ENCODE peak calls at places on chromosomes 7 and 10, in five cellular contexts. N, H, Q, W and P are unnamed samples.

GRCh38 chr7:78172138-78172887 is 373.7 kb downstream of the PHTF2 start:
- DNase-seq in N (no peak), H (no peak), Q (no peak), W (no peak), P (no peak)

GRCh38 chr7:158473238-158473637 is 114.4 kb downstream of the PTPRN2 start:
- DNase-seq in N (no peak), H (no peak), Q (no peak), W (peak), P (no peak)

GRCh38 chr7:139777304-139777890 is 401 bp downstream of the HIPK2 start:
- DNase-seq in N (peak), H (no peak), Q (peak), W (no peak), P (no peak)

GRCh38 chr10:5534880-5535856 is 10.4 kb downstream of the CALML3 start:
- DNase-seq in N (no peak), H (no peak), Q (peak), W (peak), P (no peak)

GRCh38 chr10:21993360-21994001 is 10.0 kb downstream of the DNAJC1 start:
- DNase-seq in N (no peak), H (no peak), Q (peak), W (peak), P (no peak)

GRCh38 chr7:1590476-1590875 is 20.6 kb upstream of the PSMG3 start:
- DNase-seq in N (no peak), H (no peak), Q (no peak), W (no peak), P (no peak)

GRCh38 chr7:158572000-158572828 is 15.4 kb downstream of the PTPRN2 start:
- DNase-seq in N (no peak), H (no peak), Q (peak), W (peak), P (no peak)

GRCh38 chr10:62594093-62594520 is 210.4 kb upstream of the ADO start:
- DNase-seq in N (no peak), H (no peak), Q (peak), W (peak), P (no peak)

GRCh38 chr10:49509904-49510303 is 29.0 kb downstream of the ERCC6 start:
- DNase-seq in N (no peak), H (no peak), Q (no peak), W (no peak), P (no peak)

GRCh38 chr7:111198255-111198654 is 107.3 kb downstream of the LRRN3 start:
- DNase-seq in N (no peak), H (peak), Q (peak), W (peak), P (peak)

GRCh38 chr7:47478017-47478344 is 103.9 kb downstream of the TNS3 start:
- DNase-seq in N (no peak), H (no peak), Q (no peak), W (peak), P (no peak)

GRCh38 chr10:114648368-114648767 is 9.7 kb downstream of the ABLIM1 start:
- DNase-seq in N (no peak), H (peak), Q (peak), W (peak), P (no peak)

GRCh38 chr7:131843862-131844261 is 287.4 kb upstream of the PODXL start:
- DNase-seq in N (no peak), H (no peak), Q (no peak), W (no peak), P (no peak)

GRCh38 chr10:65861249-65861648 is 1064.6 kb upstream of the LRRTM3 start:
- DNase-seq in N (no peak), H (no peak), Q (no peak), W (peak), P (peak)

GRCh38 chr10:26746111-26746510 is 48.6 kb downstream of the PDSS1 start:
- DNase-seq in N (no peak), H (no peak), Q (no peak), W (no peak), P (no peak)

GRCh38 chr10:51073461-51074237 is 638 bp upstream of the PRKG1 start:
- DNase-seq in N (no peak), H (no peak), Q (no peak), W (peak), P (no peak)

GRCh38 chr7:30226593-30227268 is 57.7 kb upstream of the ZNRF2 start:
- DNase-seq in N (peak), H (no peak), Q (no peak), W (no peak), P (no peak)

GRCh38 chr10:45379891-45380540 is 6.0 kb downstream of the ALOX5 start:
- DNase-seq in N (peak), H (no peak), Q (peak), W (no peak), P (no peak)

GRCh38 chr10:45378866-45379265 is 4.8 kb downstream of the ALOX5 start:
- DNase-seq in N (peak), H (no peak), Q (no peak), W (no peak), P (no peak)

GRCh38 chr10:45382591-45382990 is 8.6 kb downstream of the ALOX5 start:
- DNase-seq in N (peak), H (no peak), Q (no peak), W (no peak), P (no peak)

GRCh38 chr10:45379303-45379726 is 5.3 kb downstream of the ALOX5 start:
- DNase-seq in N (peak), H (no peak), Q (peak), W (no peak), P (no peak)

DNA sequence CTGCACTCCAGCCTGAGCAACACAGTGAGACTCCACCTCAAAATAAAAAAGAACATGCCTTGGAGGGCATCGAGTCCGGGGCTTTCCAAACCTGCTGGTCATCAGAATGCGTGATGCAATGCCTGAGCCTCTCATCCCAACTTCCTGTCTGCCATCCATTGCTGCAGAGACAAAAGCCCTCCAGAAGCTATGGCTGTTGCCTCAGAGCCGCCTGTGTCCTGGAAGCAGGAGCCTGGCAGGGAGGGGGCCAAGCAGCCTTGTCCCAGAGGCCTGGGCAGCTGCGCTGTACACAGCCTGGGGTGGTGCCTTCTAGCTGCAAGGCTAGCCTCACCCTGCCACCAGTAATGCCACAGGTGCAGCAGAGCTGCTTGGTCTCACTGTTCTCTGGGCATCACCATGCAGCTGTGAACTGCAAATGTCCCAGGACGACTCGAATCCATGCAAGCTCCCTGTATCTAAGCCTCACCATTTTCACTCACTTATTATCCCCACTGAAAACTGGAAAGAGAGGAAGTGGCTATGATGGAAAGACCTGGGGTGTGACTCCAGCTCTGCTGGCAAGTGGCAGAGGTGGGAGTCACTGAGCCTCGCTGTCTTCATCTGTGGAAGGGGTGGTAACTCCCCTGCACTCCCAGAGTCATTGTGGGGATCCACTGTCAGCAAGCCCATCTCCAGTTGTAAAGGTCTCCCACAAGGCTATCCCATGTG is 7.0 kb downstream of the ALOX5 start:
- DNase-seq in N (peak), H (no peak), Q (peak), W (no peak), P (peak)
- H3K4me3 ChIP-seq in N (no peak), H (no peak), Q (no peak), W (no peak), P (no peak)

DNA sequence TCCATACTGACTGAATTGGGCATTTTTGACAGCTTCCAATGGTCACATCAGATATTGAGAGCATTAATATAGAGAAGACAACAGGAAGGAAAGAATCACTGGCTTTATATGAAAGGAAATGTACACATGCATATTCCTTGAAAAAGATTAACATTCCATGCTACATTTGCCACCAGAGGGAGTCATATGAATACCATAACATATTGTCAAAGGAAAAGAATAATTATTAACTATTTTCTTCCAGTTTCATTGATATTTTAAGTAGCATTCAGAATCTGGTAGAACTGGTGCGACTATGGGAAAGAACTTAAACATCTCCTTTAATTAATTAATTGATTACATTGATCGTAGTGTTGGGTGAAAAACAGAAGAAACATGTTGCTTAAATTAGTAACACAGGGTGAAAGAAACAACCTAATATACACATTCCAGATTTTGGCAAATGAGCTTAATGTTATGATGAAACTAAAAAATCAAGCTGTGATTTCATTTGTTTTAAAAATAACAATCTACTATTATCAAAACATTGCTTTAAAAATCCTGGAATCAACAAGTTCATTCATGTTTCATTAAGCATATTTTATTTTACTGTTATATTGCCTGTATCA is 71.5 kb downstream of the GPR85 start:
- DNase-seq in N (no peak), H (no peak), Q (peak), W (peak), P (peak)
- TF ChIP-seq CTCF in N (no peak), H (peak), Q (peak), W (peak), P (peak)

DNA sequence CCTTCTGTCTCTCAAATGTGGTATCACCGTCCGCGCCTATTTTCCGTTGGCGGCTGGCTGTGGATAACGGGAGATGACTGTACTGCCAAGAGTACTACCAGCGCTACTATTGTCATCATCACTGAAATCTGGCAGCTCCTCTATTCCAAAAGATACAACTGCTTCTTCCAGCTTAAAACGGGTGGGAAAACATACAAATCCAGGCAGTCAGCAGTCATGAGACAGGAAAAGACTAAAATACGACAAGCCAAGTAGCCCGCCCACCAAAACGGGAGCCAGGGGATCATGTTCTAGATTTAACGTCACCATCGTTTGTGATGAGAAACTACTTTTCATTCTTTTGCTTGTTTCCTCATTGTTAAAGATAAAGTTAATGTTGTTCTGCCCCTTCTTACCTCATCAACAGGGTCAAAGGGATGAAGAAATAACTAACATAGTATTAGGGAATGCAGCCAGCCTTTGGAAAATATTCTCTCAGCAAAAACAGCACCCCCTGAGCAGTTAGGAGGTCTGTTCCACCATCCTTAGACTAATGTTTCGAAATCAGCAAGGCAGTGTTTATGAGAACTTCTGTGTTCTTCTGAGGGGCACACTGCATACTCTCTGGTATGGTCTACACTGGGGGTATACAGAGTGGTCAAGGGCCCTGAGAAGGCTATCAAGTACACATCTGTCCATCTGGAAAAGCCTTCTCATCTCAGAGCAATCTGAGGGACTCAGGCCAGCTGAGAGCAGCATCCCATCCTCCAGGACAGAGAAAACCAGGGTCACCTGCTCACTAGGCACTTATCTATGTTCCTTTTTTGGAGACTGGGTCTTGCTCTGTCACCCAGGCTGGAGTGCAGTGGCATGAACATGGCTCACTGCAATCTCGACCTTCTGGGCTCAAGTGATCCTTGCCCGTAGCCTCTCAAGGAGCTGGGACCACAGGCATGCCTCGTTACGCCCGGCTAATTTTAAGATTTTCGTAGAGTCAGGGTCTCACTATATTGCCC is 47.5 kb downstream of the GNA12 start:
- DNase-seq in N (no peak), H (no peak), Q (peak), W (peak), P (no peak)
- H3K4me3 ChIP-seq in N (no peak), H (no peak), Q (no peak), W (no peak), P (no peak)

GRCh38 chr10:35722636-35723420 is 80.7 kb upstream of the FZD8 start:
- DNase-seq in N (no peak), H (no peak), Q (no peak), W (no peak), P (no peak)
- TF ChIP-seq CTCF in N (no peak), H (no peak), Q (no peak), W (no peak), P (no peak)

DNA sequence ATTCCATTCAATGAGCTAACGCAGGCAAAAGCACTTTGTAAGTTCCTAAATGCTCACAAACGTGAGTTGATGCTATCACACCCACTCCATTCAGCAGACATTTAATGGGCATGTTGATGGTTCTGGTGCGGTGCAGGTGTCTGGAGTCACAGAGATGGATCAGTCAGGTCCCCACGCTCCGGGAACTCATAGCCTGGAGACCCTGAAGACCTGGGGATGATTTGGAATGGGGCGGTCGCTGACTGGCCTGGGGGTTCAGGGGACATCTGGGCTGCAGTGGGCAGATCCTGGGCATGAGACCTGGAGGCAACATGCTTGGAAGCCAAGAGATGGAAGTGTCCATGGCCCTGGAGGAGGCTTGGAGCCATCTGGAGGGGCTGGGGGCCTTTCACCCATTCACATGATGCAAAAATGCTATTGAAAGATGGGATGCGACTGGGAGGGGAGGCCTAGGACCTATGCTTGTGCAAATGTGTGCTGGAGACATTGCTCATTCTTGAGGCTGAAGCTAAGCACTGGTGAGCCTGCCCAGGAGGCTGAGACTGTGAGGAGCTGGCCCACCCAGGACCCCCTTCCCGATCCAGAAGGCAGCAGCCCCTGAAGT is 522.6 kb downstream of the GLRX3 start:
- DNase-seq in N (no peak), H (no peak), Q (no peak), W (no peak), P (no peak)
- H3K4me3 ChIP-seq in N (no peak), H (no peak), Q (no peak), W (no peak), P (no peak)

DNA sequence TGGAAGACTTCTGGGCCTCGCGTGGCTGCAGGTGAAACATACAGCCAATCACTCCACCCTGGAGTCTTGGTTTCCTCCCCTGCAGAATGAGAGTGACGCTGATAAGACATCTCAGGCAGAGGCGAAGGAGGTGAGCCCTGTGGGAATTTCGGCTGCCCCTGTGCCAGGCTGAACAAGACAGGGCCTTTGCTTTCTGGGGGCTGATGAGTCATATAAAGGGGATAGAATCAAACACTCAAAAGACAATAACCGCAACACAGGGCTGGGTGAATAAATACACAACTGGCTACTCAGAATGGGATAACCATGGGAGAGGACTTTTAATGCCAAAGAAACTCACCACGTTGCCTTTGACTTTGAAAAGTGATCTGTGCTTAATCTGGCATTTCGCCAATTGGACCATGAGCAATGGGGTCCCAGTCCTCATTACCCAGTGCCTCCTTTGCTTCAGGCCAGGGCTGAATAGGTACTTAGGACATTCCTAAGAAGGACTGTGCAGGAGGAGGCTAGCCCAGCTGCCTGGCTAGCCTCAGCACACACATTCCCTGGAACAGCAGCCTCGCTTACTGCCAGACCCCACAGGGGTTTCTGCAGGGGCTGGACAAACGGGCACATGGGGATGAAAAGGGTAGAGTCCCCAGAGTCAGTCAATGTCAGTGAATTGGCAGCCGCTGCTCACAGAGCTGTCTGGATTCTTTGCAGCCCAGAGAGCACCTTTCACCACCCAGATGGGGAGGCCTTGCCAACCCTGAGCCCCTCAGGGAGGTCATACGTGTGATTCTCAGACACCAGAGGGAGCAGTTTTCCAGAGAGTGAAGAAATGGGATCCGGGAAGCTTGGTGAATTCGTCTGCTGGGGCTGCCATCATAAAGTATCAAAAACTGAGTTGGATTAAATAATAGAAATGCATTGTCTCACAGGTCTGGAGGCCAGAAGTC is 143.5 kb downstream of the KCNMA1 start:
- DNase-seq in N (no peak), H (no peak), Q (no peak), W (peak), P (no peak)
- TF ChIP-seq CTCF in N (no peak), H (peak), Q (no peak), W (peak), P (peak)

DNA sequence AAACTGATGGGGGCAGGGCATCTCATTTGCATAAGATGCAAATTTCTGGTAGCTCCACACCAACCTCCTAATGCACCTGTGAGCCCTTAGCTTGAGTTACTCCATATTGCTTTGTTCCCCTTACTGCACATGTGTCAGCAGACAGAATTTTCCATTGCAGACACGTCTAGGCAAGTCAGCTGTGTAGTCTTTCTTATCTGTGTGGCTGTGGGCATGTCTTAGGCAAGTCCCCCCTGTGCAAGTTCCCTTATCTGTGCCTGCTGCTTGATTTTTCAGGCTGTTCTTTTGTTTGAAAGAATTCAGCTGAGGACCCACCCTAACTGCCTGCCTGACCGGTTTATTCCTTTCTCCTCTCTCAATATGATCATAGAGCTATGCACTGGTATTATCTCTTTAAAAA is 28.5 kb upstream of the TRIM24 start:
- DNase-seq in N (no peak), H (no peak), Q (no peak), W (no peak), P (no peak)
- H3K4me3 ChIP-seq in N (no peak), H (no peak), Q (no peak), W (no peak), P (no peak)

GRCh38 chr7:34904987-34905386 is 132.3 kb downstream of the DPY19L1 start:
- DNase-seq in N (no peak), H (no peak), Q (no peak), W (no peak), P (no peak)

GRCh38 chr7:34895202-34895601 is 142.1 kb downstream of the DPY19L1 start:
- DNase-seq in N (no peak), H (no peak), Q (no peak), W (no peak), P (no peak)

GRCh38 chr7:34902181-34902580 is 135.1 kb downstream of the DPY19L1 start:
- DNase-seq in N (no peak), H (no peak), Q (no peak), W (no peak), P (no peak)

GRCh38 chr7:34900891-34901493 is 136.3 kb downstream of the DPY19L1 start:
- DNase-seq in N (no peak), H (no peak), Q (peak), W (peak), P (no peak)
- TF ChIP-seq CTCF in N (no peak), H (peak), Q (peak), W (peak), P (peak)

GRCh38 chr10:119285495-119286267 is 78.3 kb downstream of the GRK5 start:
- DNase-seq in N (no peak), H (no peak), Q (no peak), W (no peak), P (no peak)
- H3K4me3 ChIP-seq in N (no peak), H (no peak), Q (no peak), W (peak), P (no peak)

GRCh38 chr10:33365871-33366411 is 31.5 kb upstream of the NRP1 start:
- DNase-seq in N (no peak), H (peak), Q (peak), W (peak), P (peak)
- TF ChIP-seq CTCF in N (no peak), H (no peak), Q (no peak), W (no peak), P (no peak)